ENCODE peak calls at places on chromosomes 7 and 10, in eight cellular contexts. N is IMR-90, J is lower leg skin, U is prostate gland, Z is body of pancreas, I is A549, H is GM12892, W is NB4. K is an unnamed sample.

GRCh38 chr7:140899883-140900282 is 24.8 kb downstream of the BRAF start:
- DNase-seq in N (no peak), J (no peak), U (no peak), Z (no peak), I (no peak), H (no peak), W (no peak), K (no peak)

GRCh38 chr7:150365673-150366398 is 2.8 kb upstream of the REPIN1 start:
- DNase-seq in N (no peak), J (no peak), U (no peak), Z (no peak), I (no peak), H (no peak), W (peak; percentile 84), K (no peak)

GRCh38 chr7:158527038-158527437 is 60.6 kb downstream of the PTPRN2 start:
- DNase-seq in N (no peak), J (no peak), U (no peak), Z (no peak), I (no peak), H (no peak), W (no peak), K (no peak)

GRCh38 chr7:47428052-47428779 is 153.7 kb downstream of the TNS3 start:
- DNase-seq in N (no peak), J (no peak), U (no peak), Z (no peak), I (no peak), H (no peak), W (no peak), K (no peak)

GRCh38 chr10:110842305-110842952 is 29.3 kb upstream of the PDCD4 start:
- DNase-seq in N (no peak), J (peak; percentile 74), U (no peak), Z (no peak), I (no peak), H (no peak), W (no peak), K (no peak)

GRCh38 chr10:70158113-70158512 is 11.6 kb upstream of the TYSND1 start:
- DNase-seq in N (no peak), J (no peak), U (no peak), Z (no peak), I (no peak), H (no peak), W (no peak), K (no peak)

GRCh38 chr10:34780818-34781380 is 34.2 kb downstream of the PARD3 start:
- DNase-seq in N (peak; percentile 63), J (no peak), U (no peak), Z (peak; percentile 72), I (no peak), H (peak; percentile 24), W (peak; percentile 76), K (no peak)

GRCh38 chr7:95845007-95845406 is 72.7 kb downstream of the DYNC1I1 start:
- DNase-seq in N (no peak), J (no peak), U (no peak), Z (no peak), I (no peak), H (no peak), W (no peak), K (no peak)

GRCh38 chr10:122459586-122460273 is 1.6 kb upstream of the HTRA1 start:
- DNase-seq in N (peak; percentile 58), J (peak; percentile 76), U (no peak), Z (no peak), I (no peak), H (no peak), W (peak; percentile 51), K (peak; percentile 55)

GRCh38 chr7:140059288-140060242 is 3.2 kb downstream of the PARP12 start:
- DNase-seq in N (peak; percentile 95), J (peak; percentile 85), U (peak; percentile 64), Z (peak; percentile 93), I (peak; percentile 81), H (no peak), W (peak; percentile 21), K (peak; percentile 75)

GRCh38 chr7:97307521-97308108 is 190.1 kb downstream of the SDHAF3 start:
- DNase-seq in N (peak; percentile 0), J (no peak), U (no peak), Z (no peak), I (no peak), H (no peak), W (no peak), K (no peak)

GRCh38 chr10:14478639-14479038 is 147.9 kb upstream of the FRMD4A start:
- DNase-seq in N (peak; percentile 84), J (peak; percentile 87), U (peak; percentile 51), Z (peak; percentile 89), I (peak; percentile 49), H (no peak), W (peak; percentile 38), K (peak; percentile 35)

GRCh38 chr7:20268832-20269231 is 51.6 kb upstream of the MACC1 start:
- DNase-seq in N (peak; percentile 50), J (no peak), U (no peak), Z (no peak), I (no peak), H (no peak), W (no peak), K (no peak)

GRCh38 chr10:77770081-77770867 is 132.7 kb upstream of the KCNMA1 start:
- DNase-seq in N (no peak), J (no peak), U (no peak), Z (no peak), I (no peak), H (no peak), W (no peak), K (no peak)

GRCh38 chr10:123678376-123678775 is 12.2 kb downstream of the GPR26 start:
- DNase-seq in N (no peak), J (no peak), U (no peak), Z (no peak), I (no peak), H (no peak), W (no peak), K (no peak)

GRCh38 chr7:79593819-79594218 is 140.4 kb upstream of the MAGI2 start:
- DNase-seq in N (no peak), J (no peak), U (no peak), Z (no peak), I (no peak), H (no peak), W (no peak), K (no peak)

GRCh38 chr7:157501576-157501975 is 164.8 kb downstream of the DNAJB6 start:
- DNase-seq in N (no peak), J (peak; percentile 59), U (no peak), Z (no peak), I (no peak), H (no peak), W (no peak), K (no peak)

GRCh38 chr10:94630017-94630688 is 53.4 kb upstream of the CYP2C18 start:
- DNase-seq in N (peak; percentile 12), J (no peak), U (no peak), Z (no peak), I (peak; percentile 43), H (no peak), W (peak; percentile 53), K (peak; percentile 14)

GRCh38 chr10:116974442-116975005 is 30.5 kb downstream of the SHTN1 start:
- DNase-seq in N (peak; percentile 95), J (no peak), U (no peak), Z (no peak), I (peak; percentile 45), H (no peak), W (peak; percentile 13), K (peak; percentile 23)

DNA sequence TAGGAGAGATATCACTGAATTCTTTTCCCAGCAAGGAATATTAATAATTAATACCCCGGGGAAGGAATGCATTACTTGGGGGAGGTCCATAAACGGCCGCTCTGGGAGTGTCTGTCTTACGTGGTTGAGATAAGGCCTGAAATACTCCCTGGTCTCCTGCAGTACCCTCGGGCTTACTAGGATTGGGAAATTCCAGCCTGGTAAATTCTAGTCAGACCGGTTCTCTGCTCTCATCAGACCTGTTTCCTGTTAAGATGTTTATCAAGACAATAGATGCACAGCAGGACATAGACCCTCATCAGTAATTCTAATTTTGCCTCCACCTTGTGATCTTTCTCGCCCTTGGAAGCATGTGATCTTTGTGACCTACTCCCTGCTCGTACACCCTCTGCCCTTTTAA is 162.8 kb upstream of the KCND2 start:
- DNase-seq in N (no peak), J (no peak), U (no peak), Z (no peak), I (no peak), H (no peak), W (no peak), K (no peak)
- TF ChIP-seq POLR2A in N (no peak), J (no peak), U (no peak), Z (no peak), I (no peak), H (no peak), W (no peak), K (no peak)

GRCh38 chr7:54833021-54833467 is 74.0 kb upstream of the SEC61G start:
- DNase-seq in N (no peak), J (no peak), U (no peak), Z (no peak), I (no peak), H (no peak), W (no peak), K (no peak)

GRCh38 chr7:54837761-54838539 is 78.9 kb upstream of the SEC61G start:
- DNase-seq in N (no peak), J (no peak), U (no peak), Z (no peak), I (no peak), H (no peak), W (no peak), K (no peak)

GRCh38 chr7:54839538-54840213 is 80.7 kb upstream of the SEC61G start:
- DNase-seq in N (peak; percentile 56), J (peak; percentile 94), U (no peak), Z (peak; percentile 55), I (peak; percentile 81), H (no peak), W (peak; percentile 28), K (peak; percentile 92)

GRCh38 chr7:54838540-54838925 is 79.5 kb upstream of the SEC61G start:
- DNase-seq in N (no peak), J (no peak), U (no peak), Z (no peak), I (no peak), H (no peak), W (no peak), K (no peak)

DNA sequence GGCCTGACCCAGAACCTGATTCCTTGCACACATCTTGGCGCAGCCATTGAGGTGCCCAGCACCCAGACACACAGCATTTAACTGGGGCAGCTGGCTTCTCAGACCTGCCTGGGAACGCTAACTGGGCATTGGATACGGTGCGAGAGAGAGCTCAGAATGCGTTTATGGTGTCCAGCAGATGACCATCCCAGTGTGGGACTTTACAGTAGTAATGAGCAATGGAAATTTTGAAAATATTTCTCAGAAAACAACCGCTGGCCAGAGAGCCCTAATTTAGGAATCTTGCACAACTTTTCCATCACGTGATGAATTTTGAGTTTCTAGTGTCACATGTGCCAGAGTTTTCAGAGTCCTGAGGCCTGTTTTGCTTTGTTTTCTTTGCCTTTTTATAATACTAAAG is 78.2 kb upstream of the SEC61G start:
- DNase-seq in N (no peak), J (no peak), U (no peak), Z (no peak), I (no peak), H (no peak), W (no peak), K (no peak)
- TF ChIP-seq POLR2A in N (no peak), J (no peak), U (no peak), Z (no peak), I (no peak), H (no peak), W (no peak), K (no peak)

GRCh38 chr10:126201603-126202002 is 186.7 kb downstream of the ADAM12 start:
- DNase-seq in N (no peak), J (no peak), U (no peak), Z (no peak), I (no peak), H (no peak), W (no peak), K (no peak)
- TF ChIP-seq POLR2A in N (no peak), J (no peak), U (no peak), Z (no peak), I (no peak), H (no peak), W (no peak), K (no peak)

GRCh38 chr7:74284781-74285259 is 4.4 kb upstream of the CLIP2 start:
- DNase-seq in N (no peak), J (no peak), U (no peak), Z (peak; percentile 73), I (peak; percentile 86), H (no peak), W (peak; percentile 53), K (no peak)
- TF ChIP-seq POLR2A in N (no peak), J (no peak), U (no peak), Z (no peak), I (no peak), H (peak; percentile 34), W (no peak), K (no peak)

K was measured in H54.